ENCODE peak calls at places on chromosomes 2 and 18, in six cellular contexts. X, M, G, R, H and Q are unnamed samples.

GRCh38 chr18:11183621-11184020 is 34.3 kb upstream of the PIEZO2 start:
- DNase-seq in X (no peak), M (no peak), G (no peak), R (no peak), H (no peak), Q (no peak)

GRCh38 chr18:54233228-54233625 is 8.8 kb upstream of the MBD2 start:
- DNase-seq in X (no peak), M (no peak), G (no peak), R (no peak), H (no peak), Q (no peak)

GRCh38 chr2:12717988-12718661 is 1.4 kb downstream of the TRIB2 start:
- DNase-seq in X (peak; percentile 41), M (no peak), G (peak; percentile 50), R (peak; percentile 27), H (peak; percentile 77), Q (peak; percentile 38)

GRCh38 chr2:56444339-56444738 is 260.5 kb downstream of the CCDC85A start:
- DNase-seq in X (no peak), M (no peak), G (peak; percentile 30), R (no peak), H (no peak), Q (no peak)

GRCh38 chr2:19900536-19901200 is 1.1 kb downstream of the TTC32 start:
- DNase-seq in X (no peak), M (no peak), G (peak; percentile 45), R (peak; percentile 20), H (no peak), Q (peak; percentile 12)

GRCh38 chr2:71459084-71459431 is 5.7 kb downstream of the DYSF start:
- DNase-seq in X (no peak), M (no peak), G (no peak), R (no peak), H (no peak), Q (no peak)

GRCh38 chr2:232781765-232782164 is 5.4 kb upstream of the KCNJ13 start:
- DNase-seq in X (no peak), M (peak; percentile 69), G (peak; percentile 61), R (no peak), H (no peak), Q (no peak)

GRCh38 chr18:46419391-46420141 is 237.5 kb downstream of the LOXHD1 start:
- DNase-seq in X (no peak), M (no peak), G (no peak), R (no peak), H (peak; percentile 64), Q (no peak)

GRCh38 chr2:233964581-233964980 is 47.4 kb downstream of the TRPM8 start:
- DNase-seq in X (no peak), M (no peak), G (no peak), R (no peak), H (no peak), Q (no peak)

GRCh38 chr2:24220534-24221281 is 45.9 kb downstream of the FAM228A start:
- DNase-seq in X (no peak), M (no peak), G (no peak), R (no peak), H (no peak), Q (no peak)

GRCh38 chr2:203427061-203427460 is 98.9 kb downstream of the ABI2 start:
- DNase-seq in X (no peak), M (peak; percentile 40), G (no peak), R (no peak), H (no peak), Q (no peak)

GRCh38 chr2:168184896-168185513 is 62.4 kb downstream of the STK39 start:
- DNase-seq in X (no peak), M (no peak), G (no peak), R (no peak), H (no peak), Q (no peak)

GRCh38 chr2:20992201-20992711 is 51.6 kb downstream of the APOB start:
- DNase-seq in X (no peak), M (peak; percentile 42), G (peak; percentile 92), R (no peak), H (peak; percentile 71), Q (no peak)

GRCh38 chr2:158923641-158924040 is 44.8 kb upstream of the TANC1 start:
- DNase-seq in X (no peak), M (no peak), G (no peak), R (no peak), H (no peak), Q (no peak)

GRCh38 chr2:180607501-180608060 is 372.8 kb upstream of the UBE2E3 start:
- DNase-seq in X (no peak), M (no peak), G (no peak), R (no peak), H (no peak), Q (no peak)

GRCh38 chr2:217709496-217710217 is 293.1 kb downstream of the TNS1 start:
- DNase-seq in X (no peak), M (no peak), G (no peak), R (no peak), H (no peak), Q (no peak)

GRCh38 chr2:128235581-128235980 is 83.1 kb downstream of the HS6ST1 start:
- DNase-seq in X (no peak), M (no peak), G (no peak), R (no peak), H (peak; percentile 52), Q (no peak)

GRCh38 chr2:98730851-98731708 is at the start of gene MGAT4A:
- DNase-seq in X (peak; percentile 79), M (no peak), G (peak; percentile 46), R (peak; percentile 84), H (peak; percentile 82), Q (peak; percentile 73)

GRCh38 chr2:98731709-98732349 is 897 bp upstream of the MGAT4A start:
- DNase-seq in X (no peak), M (no peak), G (no peak), R (no peak), H (no peak), Q (no peak)

GRCh38 chr2:98734157-98734556 is 3.2 kb upstream of the MGAT4A start:
- DNase-seq in X (no peak), M (no peak), G (no peak), R (no peak), H (no peak), Q (no peak)

GRCh38 chr2:98730053-98730850 is 680 bp downstream of the MGAT4A start:
- DNase-seq in X (peak; percentile 72), M (no peak), G (peak; percentile 18), R (peak; percentile 70), H (peak; percentile 69), Q (peak; percentile 32)

DNA sequence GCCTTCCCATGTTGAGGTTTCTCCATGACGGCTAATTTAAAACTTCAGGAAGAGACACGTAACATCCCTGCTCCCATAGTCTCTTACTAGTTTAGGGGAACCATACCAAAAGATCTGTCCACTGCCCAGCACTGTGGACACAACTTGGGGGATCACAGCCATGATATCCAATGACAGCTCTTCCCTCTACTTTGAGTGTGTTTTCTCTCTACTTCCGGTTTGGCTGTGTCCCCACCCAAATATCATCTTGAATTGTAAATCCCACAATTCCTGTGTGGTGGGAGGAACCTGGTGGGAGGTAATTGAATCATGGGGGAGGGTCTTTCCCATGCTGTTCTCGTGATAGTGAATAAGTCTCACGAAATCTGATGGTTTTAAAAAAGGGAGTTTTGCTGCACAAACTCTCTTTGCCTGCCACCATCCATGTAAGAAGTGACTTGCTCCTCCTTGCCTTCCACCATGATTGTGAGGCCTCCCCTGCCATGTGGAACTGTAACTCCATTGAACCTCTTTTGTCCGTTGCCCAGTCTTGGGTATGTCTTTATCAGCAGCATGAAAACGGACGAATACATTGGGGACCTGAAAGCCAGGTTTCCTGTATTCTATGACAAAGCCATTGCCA is 1.6 kb upstream of the MGAT4A start:
- DNase-seq in X (no peak), M (no peak), G (no peak), R (no peak), H (no peak), Q (no peak)
- H3K27me3 ChIP-seq in X (no peaks in the 10 kb centered on the region), M (peaks cover 14% of the 10 kb centered on the region), G (peaks cover 16% of the 10 kb centered on the region), R (no peaks in the 10 kb centered on the region), H (peaks cover 61% of the 10 kb centered on the region), Q (no peaks in the 10 kb centered on the region)

DNA sequence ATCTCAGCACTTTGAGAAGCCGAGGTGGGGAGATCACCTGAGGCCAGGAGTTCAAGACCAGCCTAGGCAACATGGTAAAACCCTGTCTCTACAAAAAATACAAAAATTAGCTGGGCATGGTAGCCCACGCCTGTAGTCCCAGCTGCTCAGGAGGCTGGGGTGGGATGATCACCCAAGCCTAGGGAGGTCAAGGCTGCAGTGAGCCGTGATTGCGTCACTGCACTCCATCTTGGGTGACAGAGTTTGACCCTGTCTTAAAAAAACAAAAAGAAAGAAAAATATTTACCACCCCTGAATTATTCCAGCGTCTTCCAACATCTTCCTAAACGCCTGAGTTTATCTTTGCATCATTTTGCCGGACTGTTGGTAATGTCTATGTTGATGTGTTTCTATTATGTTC is 6.2 kb upstream of the IGFBP5 start:
- DNase-seq in X (no peak), M (no peak), G (no peak), R (no peak), H (no peak), Q (no peak)
- H3K27me3 ChIP-seq in X (no peaks in the 10 kb centered on the region), M (no peaks in the 10 kb centered on the region), G (no peaks in the 10 kb centered on the region), R (no peaks in the 10 kb centered on the region), H (peaks cover 8% of the 10 kb centered on the region), Q (peaks cover 6% of the 10 kb centered on the region)

GRCh38 chr2:32922466-32922865 is 24.3 kb upstream of the LTBP1 start:
- DNase-seq in X (no peak), M (no peak), G (no peak), R (no peak), H (no peak), Q (no peak)

GRCh38 chr2:32915694-32916093 is 31.1 kb upstream of the LTBP1 start:
- DNase-seq in X (no peak), M (no peak), G (no peak), R (no peak), H (no peak), Q (no peak)

GRCh38 chr2:32918774-32919173 is 28.0 kb upstream of the LTBP1 start:
- DNase-seq in X (no peak), M (no peak), G (no peak), R (no peak), H (no peak), Q (no peak)
- H3K27me3 ChIP-seq in X (no peaks in the 10 kb centered on the region), M (no peaks in the 10 kb centered on the region), G (no peaks in the 10 kb centered on the region), R (no peaks in the 10 kb centered on the region), H (no peaks in the 10 kb centered on the region), Q (no peaks in the 10 kb centered on the region)

GRCh38 chr2:211132586-211132985 is 576.2 kb downstream of the CPS1 start:
- DNase-seq in X (no peak), M (no peak), G (no peak), R (no peak), H (no peak), Q (no peak)

GRCh38 chr2:211129798-211130197 is 573.4 kb downstream of the CPS1 start:
- DNase-seq in X (no peak), M (no peak), G (no peak), R (no peak), H (no peak), Q (no peak)

GRCh38 chr2:211132046-211132445 is 575.6 kb downstream of the CPS1 start:
- DNase-seq in X (no peak), M (peak; percentile 39), G (no peak), R (no peak), H (no peak), Q (no peak)

GRCh38 chr2:211138551-211138950 is 582.2 kb downstream of the CPS1 start:
- DNase-seq in X (no peak), M (no peak), G (no peak), R (no peak), H (no peak), Q (no peak)

DNA sequence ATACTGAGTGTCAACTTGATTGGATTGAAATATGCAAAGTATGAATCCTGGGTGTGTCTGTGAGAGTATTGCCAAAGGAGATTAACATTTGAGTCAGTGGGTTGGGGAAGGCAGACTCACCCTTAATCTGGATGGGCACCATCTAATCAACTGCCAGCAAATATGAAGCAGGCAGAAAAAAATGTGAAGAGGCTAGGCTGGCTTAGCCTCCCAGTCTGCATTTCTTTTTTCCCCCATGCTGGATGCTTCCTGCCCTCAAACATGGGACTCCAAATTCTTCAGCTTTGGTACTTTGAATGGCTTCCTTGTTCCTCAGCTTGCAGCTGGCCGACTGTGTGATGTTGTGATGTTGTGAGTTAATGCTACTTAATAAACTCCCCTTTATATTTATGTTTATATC is 577.4 kb downstream of the CPS1 start:
- DNase-seq in X (no peak), M (peak; percentile 44), G (no peak), R (no peak), H (no peak), Q (no peak)
- H3K27me3 ChIP-seq in X (no peaks in the 10 kb centered on the region), M (no peaks in the 10 kb centered on the region), G (no peaks in the 10 kb centered on the region), R (no peaks in the 10 kb centered on the region), H (no peaks in the 10 kb centered on the region), Q (no peaks in the 10 kb centered on the region)